ENCODE peak calls at places on chromosome 3, in five cellular contexts. Z, L, F, S and I are unnamed samples.

GRCh38 chr3:152969557-152970300 is 134.8 kb downstream of the P2RY1 start:
- DNase-seq in Z (no peak), L (peak), F (peak), S (peak), I (peak)

GRCh38 chr3:76242886-76243753 is 457.8 kb upstream of the ZNF717 start:
- DNase-seq in Z (no peak), L (no peak), F (no peak), S (no peak), I (no peak)

GRCh38 chr3:138331143-138331894 is 1.7 kb upstream of the NME9 start:
- DNase-seq in Z (peak), L (peak), F (peak), S (no peak), I (peak)

GRCh38 chr3:53161820-53162671 is 1.0 kb downstream of the PRKCD start:
- DNase-seq in Z (peak), L (peak), F (peak), S (peak), I (peak)

GRCh38 chr3:196645091-196645490 is 5.6 kb downstream of the NRROS start:
- DNase-seq in Z (no peak), L (no peak), F (no peak), S (no peak), I (no peak)

GRCh38 chr3:128487813-128488635 is 5.0 kb downstream of the GATA2 start:
- DNase-seq in Z (peak), L (peak), F (peak), S (peak), I (peak)

GRCh38 chr3:64417816-64418215 is 192.6 kb upstream of the PRICKLE2 start:
- DNase-seq in Z (no peak), L (peak), F (no peak), S (peak), I (no peak)

GRCh38 chr3:126375835-126376331 is 18.7 kb upstream of the KLF15 start:
- DNase-seq in Z (no peak), L (no peak), F (no peak), S (no peak), I (no peak)

GRCh38 chr3:54427951-54428871 is 305.9 kb downstream of the CACNA2D3 start:
- DNase-seq in Z (peak), L (peak), F (peak), S (peak), I (peak)

GRCh38 chr3:34260266-34260990 is 462.0 kb downstream of the PDCD6IP start:
- DNase-seq in Z (peak), L (peak), F (peak), S (peak), I (peak)

GRCh38 chr3:60703008-60703407 is 548.2 kb downstream of the FHIT start:
- DNase-seq in Z (no peak), L (no peak), F (no peak), S (no peak), I (no peak)